ENCODE peak calls at places on chromosomes 4 and X, in six cellular contexts. One of them, this sample, is unnamed.

GRCh38 chr4:87451537-87451936 is 29.2 kb downstream of the NUDT9 start:
- DNase-seq in head of caudate nucleus: no peak
- DNase-seq in activated CD4-positive, alpha-beta T cell treated with anti-CD3 and anti-CD28 coated beads, Interleukin-2, amount 10 ng/mL, durations not matched to agents 7 days and 5 days: no peak
- DNase-seq in retina: no peak
- DNase-seq in GM13977: no peak
- DNase-seq in lower leg skin: no peak
- DNase-seq in this sample: no peak

GRCh38 chr4:2434420-2434819 is 15.7 kb downstream of the CFAP99 start:
- DNase-seq in head of caudate nucleus: no peak
- DNase-seq in activated CD4-positive, alpha-beta T cell treated with anti-CD3 and anti-CD28 coated beads, Interleukin-2, amount 10 ng/mL, durations not matched to agents 7 days and 5 days: no peak
- DNase-seq in retina: no peak
- DNase-seq in GM13977: no peak
- DNase-seq in lower leg skin: no peak
- DNase-seq in this sample: no peak

GRCh38 chr4:5930456-5930855 is 37.6 kb upstream of the CRMP1 start:
- DNase-seq in head of caudate nucleus: peak; percentile 27
- DNase-seq in activated CD4-positive, alpha-beta T cell treated with anti-CD3 and anti-CD28 coated beads, Interleukin-2, amount 10 ng/mL, durations not matched to agents 7 days and 5 days: no peak
- DNase-seq in retina: no peak
- DNase-seq in GM13977: no peak
- DNase-seq in lower leg skin: peak; percentile 56
- DNase-seq in this sample: no peak

GRCh38 chr4:158068063-158068462 is 104.8 kb downstream of the GASK1B start:
- DNase-seq in head of caudate nucleus: no peak
- DNase-seq in activated CD4-positive, alpha-beta T cell treated with anti-CD3 and anti-CD28 coated beads, Interleukin-2, amount 10 ng/mL, durations not matched to agents 7 days and 5 days: no peak
- DNase-seq in retina: no peak
- DNase-seq in GM13977: no peak
- DNase-seq in lower leg skin: no peak
- DNase-seq in this sample: no peak

GRCh38 chr4:185874516-185875230 is 62.7 kb upstream of the SORBS2 start:
- DNase-seq in head of caudate nucleus: no peak
- DNase-seq in activated CD4-positive, alpha-beta T cell treated with anti-CD3 and anti-CD28 coated beads, Interleukin-2, amount 10 ng/mL, durations not matched to agents 7 days and 5 days: no peak
- DNase-seq in retina: no peak
- DNase-seq in GM13977: no peak
- DNase-seq in lower leg skin: no peak
- DNase-seq in this sample: no peak

GRCh38 chr4:170198742-170199141 is 109.0 kb upstream of the AADAT start:
- DNase-seq in head of caudate nucleus: no peak
- DNase-seq in activated CD4-positive, alpha-beta T cell treated with anti-CD3 and anti-CD28 coated beads, Interleukin-2, amount 10 ng/mL, durations not matched to agents 7 days and 5 days: no peak
- DNase-seq in retina: no peak
- DNase-seq in GM13977: no peak
- DNase-seq in lower leg skin: no peak
- DNase-seq in this sample: no peak

GRCh38 chr4:83208776-83209365 is 75.7 kb downstream of the COQ2 start:
- DNase-seq in head of caudate nucleus: no peak
- DNase-seq in activated CD4-positive, alpha-beta T cell treated with anti-CD3 and anti-CD28 coated beads, Interleukin-2, amount 10 ng/mL, durations not matched to agents 7 days and 5 days: no peak
- DNase-seq in retina: no peak
- DNase-seq in GM13977: no peak
- DNase-seq in lower leg skin: no peak
- DNase-seq in this sample: no peak

GRCh38 chrX:134543201-134543797 is 83.3 kb downstream of the HPRT1 start:
- DNase-seq in head of caudate nucleus: no peak
- DNase-seq in activated CD4-positive, alpha-beta T cell treated with anti-CD3 and anti-CD28 coated beads, Interleukin-2, amount 10 ng/mL, durations not matched to agents 7 days and 5 days: no peak
- DNase-seq in retina: no peak
- DNase-seq in GM13977: no peak
- DNase-seq in lower leg skin: no peak
- DNase-seq in this sample: no peak

GRCh38 chr4:166324321-166324720 is 451.3 kb downstream of the TLL1 start:
- DNase-seq in head of caudate nucleus: no peak
- DNase-seq in activated CD4-positive, alpha-beta T cell treated with anti-CD3 and anti-CD28 coated beads, Interleukin-2, amount 10 ng/mL, durations not matched to agents 7 days and 5 days: no peak
- DNase-seq in retina: no peak
- DNase-seq in GM13977: no peak
- DNase-seq in lower leg skin: no peak
- DNase-seq in this sample: peak; percentile 5

GRCh38 chr4:112029642-112030235 is 115.5 kb upstream of the FAM241A start:
- DNase-seq in head of caudate nucleus: no peak
- DNase-seq in activated CD4-positive, alpha-beta T cell treated with anti-CD3 and anti-CD28 coated beads, Interleukin-2, amount 10 ng/mL, durations not matched to agents 7 days and 5 days: no peak
- DNase-seq in retina: peak; percentile 13
- DNase-seq in GM13977: no peak
- DNase-seq in lower leg skin: no peak
- DNase-seq in this sample: no peak

GRCh38 chr4:137794779-137795178 is 262.5 kb upstream of the PCDH18 start:
- DNase-seq in head of caudate nucleus: no peak
- DNase-seq in activated CD4-positive, alpha-beta T cell treated with anti-CD3 and anti-CD28 coated beads, Interleukin-2, amount 10 ng/mL, durations not matched to agents 7 days and 5 days: no peak
- DNase-seq in retina: peak; percentile 2
- DNase-seq in GM13977: no peak
- DNase-seq in lower leg skin: no peak
- DNase-seq in this sample: no peak

GRCh38 chrX:147978931-147979330 is 2.2 kb upstream of the FMR1NB start:
- DNase-seq in head of caudate nucleus: no peak
- DNase-seq in activated CD4-positive, alpha-beta T cell treated with anti-CD3 and anti-CD28 coated beads, Interleukin-2, amount 10 ng/mL, durations not matched to agents 7 days and 5 days: no peak
- DNase-seq in retina: no peak
- DNase-seq in GM13977: no peak
- DNase-seq in lower leg skin: no peak
- DNase-seq in this sample: no peak

GRCh38 chr4:7412586-7412975 is 22.1 kb downstream of the PSAPL1 start:
- DNase-seq in head of caudate nucleus: peak; percentile 10
- DNase-seq in activated CD4-positive, alpha-beta T cell treated with anti-CD3 and anti-CD28 coated beads, Interleukin-2, amount 10 ng/mL, durations not matched to agents 7 days and 5 days: no peak
- DNase-seq in retina: no peak
- DNase-seq in GM13977: no peak
- DNase-seq in lower leg skin: peak; percentile 69
- DNase-seq in this sample: no peak

GRCh38 chr4:14241574-14241973 is 614.0 kb upstream of the BOD1L1 start:
- DNase-seq in head of caudate nucleus: no peak
- DNase-seq in activated CD4-positive, alpha-beta T cell treated with anti-CD3 and anti-CD28 coated beads, Interleukin-2, amount 10 ng/mL, durations not matched to agents 7 days and 5 days: no peak
- DNase-seq in retina: no peak
- DNase-seq in GM13977: no peak
- DNase-seq in lower leg skin: no peak
- DNase-seq in this sample: no peak

GRCh38 chr4:187235456-187236170 is 512.0 kb upstream of the FAT1 start:
- DNase-seq in head of caudate nucleus: peak; percentile 36
- DNase-seq in activated CD4-positive, alpha-beta T cell treated with anti-CD3 and anti-CD28 coated beads, Interleukin-2, amount 10 ng/mL, durations not matched to agents 7 days and 5 days: no peak
- DNase-seq in retina: peak; percentile 60
- DNase-seq in GM13977: no peak
- DNase-seq in lower leg skin: no peak
- DNase-seq in this sample: no peak

GRCh38 chr4:169770411-169770810 is 12.7 kb upstream of the HPF1 start:
- DNase-seq in head of caudate nucleus: no peak
- DNase-seq in activated CD4-positive, alpha-beta T cell treated with anti-CD3 and anti-CD28 coated beads, Interleukin-2, amount 10 ng/mL, durations not matched to agents 7 days and 5 days: no peak
- DNase-seq in retina: no peak
- DNase-seq in GM13977: no peak
- DNase-seq in lower leg skin: no peak
- DNase-seq in this sample: no peak

GRCh38 chr4:57182132-57182874 is 72.1 kb upstream of the IGFBP7 start:
- DNase-seq in head of caudate nucleus: peak; percentile 97
- DNase-seq in activated CD4-positive, alpha-beta T cell treated with anti-CD3 and anti-CD28 coated beads, Interleukin-2, amount 10 ng/mL, durations not matched to agents 7 days and 5 days: no peak
- DNase-seq in retina: no peak
- DNase-seq in GM13977: no peak
- DNase-seq in lower leg skin: no peak
- DNase-seq in this sample: no peak

GRCh38 chr4:93731448-93731847 is 97.1 kb upstream of the ATOH1 start:
- DNase-seq in head of caudate nucleus: peak; percentile 14
- DNase-seq in activated CD4-positive, alpha-beta T cell treated with anti-CD3 and anti-CD28 coated beads, Interleukin-2, amount 10 ng/mL, durations not matched to agents 7 days and 5 days: no peak
- DNase-seq in retina: peak; percentile 25
- DNase-seq in GM13977: no peak
- DNase-seq in lower leg skin: no peak
- DNase-seq in this sample: no peak

GRCh38 chr4:130808492-130808891 is 1712.5 kb downstream of the C4orf33 start:
- DNase-seq in head of caudate nucleus: no peak
- DNase-seq in activated CD4-positive, alpha-beta T cell treated with anti-CD3 and anti-CD28 coated beads, Interleukin-2, amount 10 ng/mL, durations not matched to agents 7 days and 5 days: no peak
- DNase-seq in retina: no peak
- DNase-seq in GM13977: no peak
- DNase-seq in lower leg skin: no peak
- DNase-seq in this sample: no peak

GRCh38 chrX:11664211-11664888 is 1.4 kb downstream of the ARHGAP6 start:
- DNase-seq in head of caudate nucleus: no peak
- DNase-seq in activated CD4-positive, alpha-beta T cell treated with anti-CD3 and anti-CD28 coated beads, Interleukin-2, amount 10 ng/mL, durations not matched to agents 7 days and 5 days: no peak
- DNase-seq in retina: peak; percentile 67
- DNase-seq in GM13977: peak; percentile 31
- DNase-seq in lower leg skin: no peak
- DNase-seq in this sample: no peak

GRCh38 chr4:146582864-146583263 is 55.8 kb upstream of the POU4F2 start:
- DNase-seq in head of caudate nucleus: no peak
- DNase-seq in activated CD4-positive, alpha-beta T cell treated with anti-CD3 and anti-CD28 coated beads, Interleukin-2, amount 10 ng/mL, durations not matched to agents 7 days and 5 days: no peak
- DNase-seq in retina: no peak
- DNase-seq in GM13977: no peak
- DNase-seq in lower leg skin: no peak
- DNase-seq in this sample: no peak

GRCh38 chr4:13537832-13538177 is 6.5 kb downstream of the NKX3-2 start:
- DNase-seq in head of caudate nucleus: no peak
- DNase-seq in activated CD4-positive, alpha-beta T cell treated with anti-CD3 and anti-CD28 coated beads, Interleukin-2, amount 10 ng/mL, durations not matched to agents 7 days and 5 days: no peak
- DNase-seq in retina: peak; percentile 41
- DNase-seq in GM13977: peak; percentile 24
- DNase-seq in lower leg skin: no peak
- DNase-seq in this sample: no peak

GRCh38 chrX:48920713-48921104 is 1.9 kb upstream of the PIM2 start:
- DNase-seq in head of caudate nucleus: no peak
- DNase-seq in activated CD4-positive, alpha-beta T cell treated with anti-CD3 and anti-CD28 coated beads, Interleukin-2, amount 10 ng/mL, durations not matched to agents 7 days and 5 days: no peak
- DNase-seq in retina: no peak
- DNase-seq in GM13977: no peak
- DNase-seq in lower leg skin: no peak
- DNase-seq in this sample: no peak

GRCh38 chr4:142043509-142043908 is 407.1 kb downstream of the IL15 start:
- DNase-seq in head of caudate nucleus: no peak
- DNase-seq in activated CD4-positive, alpha-beta T cell treated with anti-CD3 and anti-CD28 coated beads, Interleukin-2, amount 10 ng/mL, durations not matched to agents 7 days and 5 days: no peak
- DNase-seq in retina: no peak
- DNase-seq in GM13977: no peak
- DNase-seq in lower leg skin: no peak
- DNase-seq in this sample: no peak

GRCh38 chrX:67614414-67614813 is 70.6 kb downstream of the AR start:
- DNase-seq in head of caudate nucleus: no peak
- DNase-seq in activated CD4-positive, alpha-beta T cell treated with anti-CD3 and anti-CD28 coated beads, Interleukin-2, amount 10 ng/mL, durations not matched to agents 7 days and 5 days: no peak
- DNase-seq in retina: no peak
- DNase-seq in GM13977: no peak
- DNase-seq in lower leg skin: no peak
- DNase-seq in this sample: no peak

GRCh38 chr4:146790515-146790914 is 151.8 kb downstream of the POU4F2 start:
- DNase-seq in head of caudate nucleus: no peak
- DNase-seq in activated CD4-positive, alpha-beta T cell treated with anti-CD3 and anti-CD28 coated beads, Interleukin-2, amount 10 ng/mL, durations not matched to agents 7 days and 5 days: no peak
- DNase-seq in retina: no peak
- DNase-seq in GM13977: no peak
- DNase-seq in lower leg skin: no peak
- DNase-seq in this sample: no peak

GRCh38 chrX:46444011-46444410 is 101.2 kb downstream of the ZNF674 start:
- DNase-seq in head of caudate nucleus: no peak
- DNase-seq in activated CD4-positive, alpha-beta T cell treated with anti-CD3 and anti-CD28 coated beads, Interleukin-2, amount 10 ng/mL, durations not matched to agents 7 days and 5 days: no peak
- DNase-seq in retina: no peak
- DNase-seq in GM13977: no peak
- DNase-seq in lower leg skin: no peak
- DNase-seq in this sample: no peak

GRCh38 chr4:123216946-123217345 is 179.6 kb upstream of the SPRY1 start:
- DNase-seq in head of caudate nucleus: no peak
- DNase-seq in activated CD4-positive, alpha-beta T cell treated with anti-CD3 and anti-CD28 coated beads, Interleukin-2, amount 10 ng/mL, durations not matched to agents 7 days and 5 days: no peak
- DNase-seq in retina: no peak
- DNase-seq in GM13977: no peak
- DNase-seq in lower leg skin: no peak
- DNase-seq in this sample: no peak

GRCh38 chr4:76989391-76990061 is 40.0 kb downstream of the SEPTIN11 start:
- DNase-seq in head of caudate nucleus: no peak
- DNase-seq in activated CD4-positive, alpha-beta T cell treated with anti-CD3 and anti-CD28 coated beads, Interleukin-2, amount 10 ng/mL, durations not matched to agents 7 days and 5 days: peak; percentile 69
- DNase-seq in retina: no peak
- DNase-seq in GM13977: no peak
- DNase-seq in lower leg skin: no peak
- DNase-seq in this sample: no peak

GRCh38 chr4:88818650-88819470 is 121.2 kb upstream of the NAP1L5 start:
- DNase-seq in head of caudate nucleus: peak; percentile 39
- DNase-seq in activated CD4-positive, alpha-beta T cell treated with anti-CD3 and anti-CD28 coated beads, Interleukin-2, amount 10 ng/mL, durations not matched to agents 7 days and 5 days: peak; percentile 56
- DNase-seq in retina: peak; percentile 43
- DNase-seq in GM13977: peak; percentile 9
- DNase-seq in lower leg skin: no peak
- DNase-seq in this sample: peak; percentile 24

GRCh38 chrX:50100188-50100587 is 100.6 kb downstream of the AKAP4 start:
- DNase-seq in head of caudate nucleus: no peak
- DNase-seq in activated CD4-positive, alpha-beta T cell treated with anti-CD3 and anti-CD28 coated beads, Interleukin-2, amount 10 ng/mL, durations not matched to agents 7 days and 5 days: no peak
- DNase-seq in retina: peak; percentile 28
- DNase-seq in GM13977: no peak
- DNase-seq in lower leg skin: no peak
- DNase-seq in this sample: no peak

GRCh38 chrX:10199212-10199611 is 42.4 kb downstream of the CLCN4 start:
- DNase-seq in head of caudate nucleus: no peak
- DNase-seq in activated CD4-positive, alpha-beta T cell treated with anti-CD3 and anti-CD28 coated beads, Interleukin-2, amount 10 ng/mL, durations not matched to agents 7 days and 5 days: no peak
- DNase-seq in retina: no peak
- DNase-seq in GM13977: no peak
- DNase-seq in lower leg skin: no peak
- DNase-seq in this sample: no peak

This sample was measured in neuronal stem cell.